ENCODE peak calls at places on chromosomes 5 and 9, in four cellular contexts. I is endothelial cell of umbilical vein, P is K562, U is IMR-90. F is an unnamed sample.

GRCh38 chr5:54148858-54149257 is 161.5 kb downstream of the ARL15 start:
- DNase-seq in U (peak; percentile 11), I (no peak), P (no peak), F (no peak)

GRCh38 chr9:31608413-31608812 is 776.0 kb upstream of the ACO1 start:
- DNase-seq in U (no peak), P (no peak), I (peak; percentile 59), F (no peak)

GRCh38 chr9:34254966-34255825 is 73.9 kb downstream of the KIF24 start:
- DNase-seq in U (peak; percentile 39), I (no peak), P (no peak), F (no peak)

GRCh38 chr5:140833993-140834392 is at the start of gene PCDHA7:
- DNase-seq in P (no peak), I (no peak), U (peak; percentile 2), F (no peak)

GRCh38 chr9:82127993-82128710 is 139.6 kb downstream of the SPATA31D1 start:
- DNase-seq in U (no peak), I (no peak), P (no peak), F (no peak)

GRCh38 chr5:140795259-140795641 is 598 bp downstream of the PCDHA2 start:
- DNase-seq in P (peak; percentile 13), U (no peak), I (no peak), F (no peak)

GRCh38 chr5:96280946-96281393 is 152.1 kb downstream of the PCSK1 start:
- DNase-seq in U (no peak), I (no peak), P (no peak), F (no peak)

GRCh38 chr9:93129691-93130500 is 4.2 kb downstream of the NINJ1 start:
- DNase-seq in P (no peak), U (no peak), I (no peak), F (no peak)

GRCh38 chr5:98424681-98425454 is 348.6 kb upstream of the RGMB start:
- DNase-seq in I (no peak), P (no peak), U (peak; percentile 78), F (no peak)

GRCh38 chr9:2493106-2493505 is 128.5 kb upstream of the VLDLR start:
- DNase-seq in P (no peak), I (no peak), U (peak; percentile 65), F (no peak)

GRCh38 chr9:94076557-94076956 is 7.7 kb upstream of the PTPDC1 start:
- DNase-seq in P (no peak), I (no peak), U (no peak), F (no peak)

GRCh38 chr5:154002093-154002492 is 36.6 kb downstream of the FAM114A2 start:
- DNase-seq in I (peak; percentile 87), P (no peak), U (peak; percentile 30), F (no peak)

GRCh38 chr5:81748556-81748955 is 2.3 kb downstream of the SSBP2 start:
- DNase-seq in I (peak; percentile 21), U (no peak), P (no peak), F (no peak)

GRCh38 chr5:172910828-172911627 is 48.2 kb upstream of the RPL26L1 start:
- DNase-seq in P (no peak), U (peak; percentile 96), I (peak; percentile 90), F (peak; percentile 61)

GRCh38 chr5:131786036-131786435 is 10.8 kb downstream of the FNIP1 start:
- DNase-seq in P (no peak), U (no peak), I (no peak), F (no peak)

GRCh38 chr9:33151007-33151557 is 16.1 kb downstream of the B4GALT1 start:
- DNase-seq in I (peak; percentile 86), P (peak; percentile 32), U (peak; percentile 98), F (no peak)

GRCh38 chr9:129138476-129139232 is 27.4 kb downstream of the PTPA start:
- DNase-seq in I (peak; percentile 82), U (peak; percentile 40), P (no peak), F (no peak)

GRCh38 chr9:104899759-104900247 is 28.2 kb downstream of the ABCA1 start:
- DNase-seq in I (no peak), U (no peak), P (no peak), F (no peak)

GRCh38 chr9:124485201-124485600 is 22.0 kb downstream of the NR5A1 start:
- DNase-seq in P (no peak), I (no peak), U (no peak), F (no peak)

GRCh38 chr9:123475407-123475806 is 119.4 kb downstream of the CRB2 start:
- DNase-seq in U (no peak), I (no peak), P (no peak), F (no peak)

GRCh38 chr9:25990376-25990775 is 312.1 kb upstream of the TUSC1 start:
- DNase-seq in P (no peak), I (no peak), U (no peak), F (no peak)

GRCh38 chr9:15304620-15305019 is 2.4 kb downstream of the TTC39B start:
- DNase-seq in P (no peak), I (no peak), U (no peak), F (no peak)

GRCh38 chr5:166781729-166782128 is 1509.7 kb upstream of the WWC1 start:
- DNase-seq in U (no peak), P (no peak), I (no peak), F (no peak)

GRCh38 chr5:17365756-17366155 is 132.3 kb upstream of the TAF11L2 start:
- DNase-seq in U (peak; percentile 89), I (no peak), P (no peak), F (no peak)

GRCh38 chr9:114538241-114538640 is 33.0 kb upstream of the WHRN start:
- DNase-seq in I (no peak), P (no peak), U (no peak), F (peak; percentile 7)

GRCh38 chr9:33374190-33374589 is 28.2 kb downstream of the AQP7 start:
- DNase-seq in U (no peak), P (no peak), I (no peak), F (no peak)

GRCh38 chr5:110738812-110739651 is at the start of gene SLC25A46:
- DNase-seq in U (peak; percentile 84), I (peak; percentile 90), P (peak; percentile 81), F (peak; percentile 56)

GRCh38 chr5:107217721-107218130 is 453.0 kb downstream of the EFNA5 start:
- DNase-seq in I (peak; percentile 33), U (no peak), P (no peak), F (no peak)

DNA sequence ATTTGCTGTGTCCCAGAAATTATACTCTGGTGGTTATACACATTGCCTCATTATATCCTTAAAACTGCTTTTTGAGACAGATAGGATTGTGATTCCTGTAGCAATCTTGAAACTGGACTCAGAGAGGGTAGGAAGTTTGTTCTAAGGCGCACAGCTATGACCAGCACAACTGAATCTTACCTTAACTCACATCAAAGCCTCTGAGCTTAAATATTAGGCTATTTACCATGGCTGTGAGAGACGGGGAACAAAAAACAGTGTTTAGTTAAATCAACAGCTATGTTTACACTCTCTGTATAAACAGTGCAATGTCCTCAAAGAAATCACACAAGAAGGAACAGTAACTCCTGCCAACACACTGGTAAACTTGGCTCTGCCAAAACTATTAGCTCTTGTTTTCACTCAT is 50.9 kb upstream of the TUT7 start:
- DNase-seq in U (no peak), I (no peak), P (no peak), F (no peak)
- TF ChIP-seq FOS in U (no peak), I (no peak), P (no peak), F (no peak)

GRCh38 chr5:134449167-134449566 is 37.5 kb upstream of the CDKN2AIPNL start:
- DNase-seq in I (no peak), U (no peak), P (no peak), F (no peak)
- TF ChIP-seq FOS in I (no peak), U (no peak), P (no peak), F (no peak)

DNA sequence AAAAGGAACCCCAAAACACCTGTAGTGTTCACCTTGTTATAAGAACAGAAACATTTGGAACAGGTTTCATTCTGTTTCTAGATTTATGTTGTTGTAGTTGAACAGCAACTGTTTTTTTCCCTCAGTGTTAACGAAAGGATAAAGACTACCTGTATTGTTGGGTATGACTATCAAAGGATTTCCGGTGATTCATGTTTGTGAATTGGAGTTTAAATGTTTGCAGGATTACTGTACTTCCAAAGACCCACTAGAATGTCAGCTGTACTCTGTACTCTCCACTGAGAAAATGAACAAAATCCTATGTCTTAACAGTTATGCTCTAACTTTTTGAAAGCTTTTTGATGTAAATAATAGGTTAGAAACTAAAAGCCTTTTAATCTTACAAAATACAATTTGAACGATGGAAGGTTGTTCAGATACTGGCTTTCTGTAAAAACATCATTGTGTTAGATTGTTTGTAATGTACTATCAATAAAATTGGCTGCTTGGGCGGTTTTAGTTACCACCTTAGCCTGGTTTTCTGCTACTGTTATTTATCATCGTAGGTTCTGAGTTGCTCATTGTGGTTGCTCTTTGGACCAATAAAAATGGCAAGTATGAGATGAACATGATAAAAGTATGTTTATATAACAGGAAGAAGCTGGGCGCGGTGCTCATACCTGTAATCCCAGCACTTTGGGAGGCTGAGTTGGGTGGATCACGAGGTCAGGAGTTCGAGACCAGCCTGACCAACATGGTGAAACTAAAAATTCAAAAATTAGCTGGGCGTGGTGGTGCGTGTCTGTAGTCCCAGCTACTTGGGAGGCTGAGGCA is 44.1 kb downstream of the DCP2 start:
- DNase-seq in I (peak; percentile 84), U (peak; percentile 87), P (no peak), F (no peak)
- TF ChIP-seq FOS in I (peak; percentile 90), U (peak; percentile 67), P (no peak), F (no peak)

GRCh38 chr5:34625246-34625645 is 30.9 kb upstream of the RAI14 start:
- DNase-seq in U (no peak), I (no peak), P (no peak), F (no peak)

GRCh38 chr5:34628373-34628772 is 27.8 kb upstream of the RAI14 start:
- DNase-seq in P (no peak), U (no peak), I (no peak), F (no peak)

GRCh38 chr5:34626751-34627150 is 29.4 kb upstream of the RAI14 start:
- DNase-seq in I (no peak), U (no peak), P (no peak), F (no peak)

GRCh38 chr5:34626036-34626435 is 30.1 kb upstream of the RAI14 start:
- DNase-seq in P (no peak), U (peak; percentile 93), I (peak; percentile 88), F (no peak)

GRCh38 chr5:34627794-34628193 is 28.3 kb upstream of the RAI14 start:
- DNase-seq in I (peak; percentile 87), U (peak; percentile 92), P (no peak), F (no peak)
- TF ChIP-seq FOS in I (peak; percentile 63), U (no peak), P (no peak), F (no peak)

F was measured in GM12878.